ENCODE peak calls at places on chromosomes 5 and 9, in seven cellular contexts. E is GM12878, D is K562, M is GM12891, F is H1, N is SK-N-SH, Z is HepG2. U is an unnamed sample.
A peak's percentile ranks its signal among the peaks of the same experiment; 100 is the strongest.

GRCh38 chr9:123176230-123176629 is 92.2 kb downstream of the STRBP start:
- DNase-seq in E (peak; percentile 12), D (no peak), M (no peak), F (no peak), N (no peak), Z (no peak), U (no peak)

GRCh38 chr5:143886621-143887301 is 74.8 kb downstream of the HMHB1 start:
- DNase-seq in E (no peak), D (no peak), M (no peak), F (no peak), N (peak; percentile 12), Z (no peak), U (no peak)

GRCh38 chr5:169301386-169301930 is 519 bp upstream of the SLIT3 start:
- DNase-seq in E (no peak), D (no peak), M (no peak), F (no peak), N (peak; percentile 32), Z (no peak), U (no peak)

GRCh38 chr5:73447234-73448071 is 1.1 kb downstream of the FOXD1 start:
- DNase-seq in E (no peak), D (peak; percentile 63), M (no peak), F (peak; percentile 78), N (peak; percentile 77), Z (no peak), U (no peak)

GRCh38 chr5:7763621-7764072 is 87.3 kb downstream of the CFAP90 start:
- DNase-seq in E (no peak), D (no peak), M (no peak), F (no peak), N (no peak), Z (no peak), U (no peak)

GRCh38 chr9:31683126-31683525 is 701.3 kb upstream of the ACO1 start:
- DNase-seq in E (no peak), D (no peak), M (no peak), F (no peak), N (no peak), Z (no peak), U (no peak)

GRCh38 chr5:74149395-74149794 is 491.1 kb downstream of the ENC1 start:
- DNase-seq in E (no peak), D (no peak), M (no peak), F (no peak), N (no peak), Z (no peak), U (no peak)

GRCh38 chr5:54851449-54851848 is 133.9 kb downstream of the ESM1 start:
- DNase-seq in E (no peak), D (no peak), M (no peak), F (no peak), N (no peak), Z (no peak), U (no peak)

GRCh38 chr5:172788771-172789686 is 18.0 kb upstream of the DUSP1 start:
- DNase-seq in E (no peak), D (peak; percentile 85), M (no peak), F (no peak), N (no peak), Z (peak; percentile 85), U (no peak)

GRCh38 chr5:81105261-81105877 is 127.8 kb upstream of the CKMT2 start:
- DNase-seq in E (no peak), D (no peak), M (no peak), F (no peak), N (no peak), Z (no peak), U (no peak)

GRCh38 chr5:142941217-142941616 is 171.0 kb downstream of the ARHGAP26 start:
- DNase-seq in E (no peak), D (no peak), M (no peak), F (no peak), N (no peak), Z (no peak), U (no peak)

GRCh38 chr5:54186108-54186507 is 124.3 kb downstream of the ARL15 start:
- DNase-seq in E (no peak), D (no peak), M (no peak), F (no peak), N (no peak), Z (no peak), U (no peak)

GRCh38 chr5:33736510-33736909 is 155.3 kb downstream of the ADAMTS12 start:
- DNase-seq in E (no peak), D (no peak), M (no peak), F (no peak), N (no peak), Z (peak; percentile 4), U (no peak)

GRCh38 chr5:1885476-1885755 is 2.7 kb upstream of the IRX4 start:
- DNase-seq in E (no peak), D (no peak), M (no peak), F (no peak), N (no peak), Z (no peak), U (no peak)

DNA sequence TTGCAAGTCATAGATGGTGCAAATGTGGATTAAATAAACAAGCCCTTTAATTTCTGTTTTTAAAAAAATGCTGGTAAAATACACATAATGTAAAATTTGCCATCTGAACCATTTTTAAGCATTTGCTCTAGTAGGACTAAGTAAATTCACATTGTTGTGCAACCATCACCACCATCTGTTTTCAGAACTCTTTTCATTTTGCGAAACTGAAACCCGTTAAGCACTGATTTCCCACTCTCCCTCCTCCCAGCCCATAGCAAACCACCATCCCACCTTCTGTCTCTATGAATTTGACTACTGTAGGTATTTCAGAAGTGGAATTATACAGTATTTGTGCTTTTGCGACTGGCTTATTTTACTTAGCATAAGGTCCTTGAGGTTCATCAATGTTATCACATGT is 103.3 kb upstream of the CNTLN start:
- DNase-seq in E (no peak), D (no peak), M (no peak), F (no peak), N (no peak), Z (no peak), U (no peak)
- TF ChIP-seq TAF1 in E (no peak), D (no peak), M (no peak), F (no peak), N (no peak), Z (no peak), U (no peak)

DNA sequence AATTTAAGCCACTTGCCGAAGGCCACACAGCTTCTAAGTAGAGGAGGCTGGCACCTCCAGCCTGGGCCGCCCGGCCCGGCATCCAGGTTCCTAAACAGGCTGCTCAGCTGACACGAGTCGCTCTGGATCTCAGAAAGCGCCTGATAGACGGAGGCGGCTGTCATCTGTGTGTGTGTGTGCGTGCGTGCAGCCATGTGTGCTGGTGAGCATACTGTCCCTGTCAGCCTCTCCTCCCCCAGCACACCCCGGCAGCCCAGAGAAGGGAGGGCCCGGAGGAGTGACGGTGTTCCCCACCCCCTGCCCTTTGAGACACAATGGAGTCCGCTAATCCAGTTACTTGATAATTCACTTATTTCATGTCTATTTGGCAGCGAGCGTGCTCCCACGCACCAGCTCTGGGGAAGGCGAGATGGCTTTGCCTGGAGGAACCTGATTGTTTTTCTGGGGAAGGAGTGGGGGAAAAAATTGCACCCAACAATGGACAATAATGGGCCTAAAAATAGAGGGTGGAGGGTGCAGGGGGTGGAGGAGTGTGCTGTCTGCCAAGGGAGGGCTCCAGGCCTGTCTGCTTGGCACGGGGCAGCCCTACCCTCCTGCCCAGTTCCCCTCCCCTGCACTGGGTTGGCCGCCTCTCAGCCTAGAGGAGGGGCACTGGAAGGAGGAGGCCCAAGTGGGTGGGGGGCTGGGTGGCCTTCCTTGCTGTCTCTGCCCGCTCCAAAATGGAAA is 20.1 kb downstream of the NTNG2 start:
- DNase-seq in E (no peak), D (no peak), M (no peak), F (no peak), N (peak; percentile 94), Z (no peak), U (no peak)
- TF ChIP-seq POLR2AphosphoS5 in E (no peak), D (no peak), M (no peak), F (no peak), N (no peak), Z (no peak), U (no peak)

GRCh38 chr5:61969347-61969746 is 336.7 kb upstream of the KIF2A start:
- DNase-seq in E (no peak), D (no peak), M (no peak), F (no peak), N (no peak), Z (no peak), U (no peak)
- TF ChIP-seq TAF1 in E (no peak), D (no peak), M (no peak), F (no peak), N (no peak), Z (no peak), U (no peak)

GRCh38 chr5:179839328-179840256 is 18.9 kb downstream of the SQSTM1 start:
- DNase-seq in E (no peak), D (no peak), M (no peak), F (no peak), N (no peak), Z (no peak), U (no peak)

GRCh38 chr5:179834120-179834519 is 13.4 kb downstream of the SQSTM1 start:
- DNase-seq in E (no peak), D (peak; percentile 35), M (no peak), F (no peak), N (no peak), Z (no peak), U (no peak)

GRCh38 chr5:179833709-179834070 is 13.0 kb downstream of the SQSTM1 start:
- DNase-seq in E (no peak), D (no peak), M (no peak), F (no peak), N (no peak), Z (no peak), U (no peak)

GRCh38 chr5:179837076-179838011 is 16.6 kb downstream of the SQSTM1 start:
- DNase-seq in E (no peak), D (no peak), M (no peak), F (no peak), N (no peak), Z (no peak), U (no peak)

GRCh38 chr5:179836225-179837019 is 15.7 kb downstream of the SQSTM1 start:
- DNase-seq in E (no peak), D (no peak), M (no peak), F (no peak), N (no peak), Z (no peak), U (no peak)
- TF ChIP-seq POLR2AphosphoS5 in E (peak; percentile 60), D (no peak), M (peak; percentile 56), F (no peak), N (peak; percentile 15), Z (no peak), U (peak; percentile 50)

DNA sequence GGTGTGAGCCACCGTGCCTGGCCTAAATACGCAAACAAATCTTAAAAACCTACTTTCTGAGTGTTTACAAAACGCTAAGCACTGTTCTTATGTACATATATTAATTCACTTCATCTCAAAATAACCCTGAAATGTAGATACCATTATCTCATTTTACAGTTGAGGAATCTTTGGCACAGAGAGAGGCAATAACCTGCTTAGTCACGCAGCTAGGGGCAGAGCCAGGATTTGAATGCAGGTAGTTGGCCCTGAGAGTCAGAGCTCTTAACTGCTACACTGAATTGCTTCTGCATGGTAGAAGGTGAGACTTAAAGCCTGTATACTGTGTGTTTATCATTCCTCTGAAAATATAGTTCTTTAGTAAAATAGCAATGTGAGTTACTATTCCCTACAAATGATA is 21.9 kb downstream of the ARHGEF37 start:
- DNase-seq in E (no peak), D (no peak), M (no peak), F (no peak), N (no peak), Z (no peak), U (no peak)
- TF ChIP-seq TAF1 in E (no peak), D (no peak), M (no peak), F (no peak), N (no peak), Z (no peak), U (no peak)

U was measured in GM12892.